ENCODE peak calls at places on chromosomes 6 and 20, in nine cellular contexts. H, Z, X, N, U, J, G, E and I are unnamed samples.

GRCh38 chr6:163415620-163416379 is 1.3 kb downstream of the QKI start:
- DNase-seq in N (no peak), G (peak; percentile 70), Z (peak; percentile 41), X (peak; percentile 41), E (peak; percentile 66), H (peak; percentile 53), J (no peak), U (peak; percentile 52), I (peak; percentile 78)

GRCh38 chr20:32356935-32357868 is 929 bp upstream of the ASXL1 start:
- DNase-seq in N (peak; percentile 70), G (no peak), E (peak; percentile 56), H (no peak), U (no peak), Z (peak; percentile 46), X (peak; percentile 29), J (no peak), I (no peak)

GRCh38 chr6:3181105-3181504 is 23.8 kb upstream of the TUBB2A start:
- DNase-seq in E (no peak), Z (no peak), G (no peak), H (no peak), N (no peak), J (no peak), U (no peak), X (no peak), I (no peak)

GRCh38 chr6:71347119-71347518 is 58.5 kb downstream of the OGFRL1 start:
- DNase-seq in Z (no peak), G (no peak), N (no peak), J (no peak), X (no peak), H (no peak), U (no peak), E (no peak), I (no peak)

GRCh38 chr6:158850807-158851115 is 31.6 kb upstream of the EZR start:
- DNase-seq in G (no peak), J (no peak), N (no peak), U (no peak), Z (peak; percentile 58), E (peak; percentile 39), X (no peak), H (no peak), I (no peak)

GRCh38 chr20:57594092-57594911 is 25.9 kb downstream of the ZBP1 start:
- DNase-seq in E (peak; percentile 43), N (no peak), X (no peak), G (peak; percentile 30), Z (no peak), U (peak; percentile 76), J (no peak), H (peak; percentile 61), I (peak; percentile 74)

GRCh38 chr6:157068691-157069228 is 254.6 kb downstream of the TMEM242 start:
- DNase-seq in E (no peak), N (no peak), G (peak; percentile 31), H (no peak), J (no peak), U (no peak), X (no peak), Z (no peak), I (no peak)

GRCh38 chr6:107827541-107827940 is 3.4 kb upstream of the SCML4 start:
- DNase-seq in Z (no peak), X (no peak), H (no peak), E (no peak), G (no peak), U (no peak), N (no peak), J (no peak), I (no peak)

GRCh38 chr6:110944681-110945151 is 13.8 kb upstream of the GTF3C6 start:
- DNase-seq in E (peak; percentile 67), X (no peak), H (peak; percentile 21), G (peak; percentile 96), Z (peak; percentile 97), N (no peak), U (no peak), J (no peak), I (no peak)

GRCh38 chr20:56996533-56996932 is 269.9 kb downstream of the BMP7 start:
- DNase-seq in G (no peak), Z (no peak), X (no peak), J (no peak), U (no peak), H (no peak), E (no peak), N (no peak), I (no peak)

GRCh38 chr6:160972111-160972510 is 19.5 kb upstream of the MAP3K4 start:
- DNase-seq in X (no peak), J (no peak), G (peak; percentile 93), E (peak; percentile 84), U (no peak), N (no peak), H (no peak), Z (peak; percentile 78), I (no peak)

GRCh38 chr6:160973856-160974255 is 17.7 kb upstream of the MAP3K4 start:
- DNase-seq in G (no peak), E (peak; percentile 50), Z (peak; percentile 40), X (peak; percentile 23), H (no peak), N (no peak), U (no peak), J (no peak), I (no peak)

GRCh38 chr6:160974304-160974771 is 17.2 kb upstream of the MAP3K4 start:
- DNase-seq in U (no peak), J (peak; percentile 87), N (peak; percentile 84), Z (peak; percentile 98), E (peak; percentile 96), X (peak; percentile 93), G (peak; percentile 91), H (no peak), I (no peak)

GRCh38 chr6:160975111-160975510 is 16.5 kb upstream of the MAP3K4 start:
- DNase-seq in H (no peak), U (no peak), E (no peak), G (no peak), Z (no peak), J (no peak), X (no peak), N (no peak), I (no peak)

DNA sequence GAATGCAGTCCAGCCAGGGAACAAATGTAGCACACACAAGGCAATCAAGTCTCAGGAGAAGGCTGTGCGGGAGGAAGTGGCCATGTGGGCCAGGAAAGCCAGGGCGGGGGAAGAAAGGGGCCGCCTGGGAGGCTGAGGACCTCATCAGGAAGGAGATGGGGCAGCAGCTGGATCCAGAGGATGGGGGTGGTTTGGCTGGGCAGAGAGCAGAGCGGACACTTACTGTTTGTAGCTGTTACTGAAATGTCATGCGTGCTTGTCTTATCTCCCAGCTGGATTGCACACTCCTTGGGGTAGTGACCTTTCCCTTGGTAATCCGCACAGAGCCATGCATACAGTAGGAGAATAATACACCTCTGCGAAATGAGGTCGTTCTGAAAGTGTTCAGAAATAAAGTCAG is 18.3 kb upstream of the MAP3K4 start:
- DNase-seq in J (no peak), E (peak; percentile 89), Z (peak; percentile 14), H (no peak), G (no peak), N (no peak), X (peak; percentile 32), U (no peak), I (no peak)
- TF ChIP-seq CTCF in J (no peak), E (no peak), Z (no peak), H (no peak), G (no peak), N (no peak), X (no peak), U (no peak), I (no peak)

DNA sequence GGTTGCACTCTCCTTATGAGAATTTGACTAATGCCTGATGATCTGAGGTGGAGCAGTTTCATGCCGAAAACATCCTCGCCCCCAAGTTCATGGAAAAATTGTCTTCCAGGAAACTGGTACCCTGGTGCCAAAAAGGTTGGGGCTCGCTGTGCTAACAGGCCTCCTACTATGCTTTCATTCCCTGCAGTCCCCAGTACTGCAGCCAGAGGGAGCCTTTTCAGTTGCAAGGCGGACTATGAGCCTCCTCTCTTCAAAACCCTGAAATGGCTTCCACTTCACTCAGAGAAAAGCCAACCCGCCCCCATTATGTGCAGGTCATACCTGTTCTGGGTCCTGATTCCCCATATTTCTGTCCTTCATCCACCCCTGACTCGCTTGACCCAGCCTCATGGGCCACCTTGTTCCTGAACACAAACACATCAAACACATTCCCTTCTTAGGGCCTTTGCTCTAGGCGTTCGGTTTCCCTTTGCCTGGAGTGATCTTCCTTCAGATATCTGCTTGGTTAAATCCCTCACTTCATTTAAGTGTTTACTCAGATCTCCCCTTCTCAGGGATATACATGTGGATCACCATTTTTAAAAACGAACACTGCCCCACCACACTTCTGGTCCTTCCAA is 173.7 kb downstream of the PHACTR1 start:
- DNase-seq in J (no peak), E (no peak), Z (no peak), G (peak; percentile 2), X (no peak), N (no peak), H (no peak), U (no peak), I (no peak)
- TF ChIP-seq CTCF in J (peak; percentile 10), E (peak; percentile 67), Z (peak; percentile 73), G (peak; percentile 58), X (no peak), N (peak; percentile 29), H (no peak), U (peak; percentile 46), I (peak; percentile 47)

DNA sequence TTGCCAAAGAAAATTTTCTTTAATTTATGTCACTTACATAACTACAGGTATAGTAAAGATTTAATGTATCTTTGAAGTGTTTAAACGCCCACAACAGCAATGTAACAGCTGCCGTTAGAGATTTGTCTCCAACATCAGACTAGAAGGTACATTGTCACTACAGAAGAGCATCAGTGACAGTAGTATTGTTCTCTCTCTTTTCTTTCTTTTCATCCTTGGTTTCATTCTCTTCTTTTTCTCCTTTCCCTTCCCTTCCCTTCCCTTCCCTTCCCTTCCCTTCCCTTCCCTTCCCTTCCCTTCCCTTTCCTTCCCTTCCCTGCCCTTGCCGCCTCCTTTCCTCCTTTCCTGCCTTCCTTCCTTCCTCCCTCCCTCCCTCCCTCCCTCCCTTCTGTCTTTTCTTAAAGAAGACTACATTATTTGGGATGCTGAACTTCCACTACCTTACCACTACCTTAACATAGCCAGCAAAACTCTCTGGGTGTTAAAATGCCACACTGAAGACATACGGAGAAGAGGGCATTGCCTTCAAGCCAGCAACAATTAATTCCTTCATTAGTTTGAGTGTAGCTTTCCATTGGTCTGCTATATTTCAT is 663.9 kb downstream of the DOK5 start:
- DNase-seq in J (no peak), N (no peak), X (no peak), G (no peak), U (no peak), H (no peak), Z (no peak), E (no peak), I (no peak)
- TF ChIP-seq CTCF in J (no peak), N (no peak), X (no peak), G (no peak), U (no peak), H (no peak), Z (no peak), E (no peak), I (no peak)

DNA sequence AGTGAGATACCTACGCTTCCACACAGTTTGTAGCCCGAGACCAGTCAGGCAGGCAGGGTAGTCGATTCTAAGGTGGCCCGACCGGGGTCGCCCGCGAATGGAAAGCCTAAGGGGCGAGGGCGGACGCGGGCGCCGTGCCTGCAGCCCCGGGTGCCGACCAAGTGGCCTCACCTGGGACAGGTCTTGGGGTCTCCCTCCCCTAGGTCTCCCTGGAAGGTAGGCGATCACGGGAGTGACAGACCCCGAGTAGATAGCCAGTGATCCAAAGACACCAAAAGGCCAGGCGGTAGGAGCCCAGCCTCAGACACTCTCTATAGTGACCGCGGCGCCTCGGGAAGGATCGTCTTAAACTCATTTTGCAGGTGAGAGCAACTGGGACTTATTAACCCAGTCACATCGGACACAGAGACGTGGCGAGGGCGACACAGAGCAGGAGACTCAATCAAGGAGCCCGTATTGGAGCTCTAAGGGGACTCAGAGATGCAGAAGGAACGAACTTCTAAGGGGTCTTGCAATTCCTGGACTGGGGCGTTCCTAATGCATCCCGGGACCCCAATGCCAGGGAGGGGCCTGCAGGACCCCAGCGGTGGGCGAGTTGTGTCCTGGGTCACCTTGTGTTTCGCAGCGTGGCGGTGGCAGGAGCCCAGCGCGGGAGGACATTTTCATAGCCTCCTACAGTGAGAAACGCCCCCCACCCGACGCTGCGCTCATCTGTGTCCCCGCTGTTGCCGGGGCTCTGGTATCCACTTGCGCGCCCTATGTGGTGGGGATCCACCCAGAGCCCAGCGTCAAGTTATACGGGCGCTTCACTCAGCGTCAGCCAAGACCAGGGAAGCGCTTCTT is 2.1 kb upstream of the VSX1 start:
- DNase-seq in X (no peak), G (no peak), U (peak; percentile 76), Z (no peak), N (peak; percentile 63), J (no peak), E (no peak), H (no peak), I (no peak)
- TF ChIP-seq CTCF in X (no peak), G (no peak), U (peak; percentile 73), Z (peak; percentile 63), N (no peak), J (no peak), E (no peak), H (no peak), I (peak; percentile 43)